ENCODE peak calls at places on chromosomes 11 and 22, in four cellular contexts. N is IMR-90, O is right lobe of liver, Z is kidney epithelial cell. T is an unnamed sample. For H3K27me3, the result is how much of the 10 kb centered on the place peaks cover.

GRCh38 chr11:88629496-88629895 is 292.0 kb upstream of the CTSC start:
- DNase-seq in N (peak), O (no peak), Z (no peak), T (no peak)

GRCh38 chr11:78253797-78254196 is 65.1 kb downstream of the USP35 start:
- DNase-seq in N (peak), O (no peak), Z (no peak), T (no peak)

GRCh38 chr11:106695506-106695905 is 322.8 kb downstream of the GUCY1A2 start:
- DNase-seq in N (peak), O (no peak), Z (peak), T (no peak)

GRCh38 chr11:57776101-57776511 is 14.5 kb downstream of the CTNND1 start:
- DNase-seq in N (peak), O (no peak), Z (no peak), T (no peak)

GRCh38 chr11:123800041-123800440 is 6.1 kb downstream of the OR6M1 start:
- DNase-seq in N (no peak), O (no peak), Z (no peak), T (no peak)

GRCh38 chr11:4607111-4607510 is 920 bp downstream of the TRIM68 start:
- DNase-seq in N (peak), O (no peak), Z (peak), T (no peak)

GRCh38 chr22:40620464-40621046 is 16.0 kb downstream of the MRTFA start:
- DNase-seq in N (peak), O (no peak), Z (peak), T (no peak)

GRCh38 chr11:61125310-61125684 is 23.0 kb downstream of the CD5 start:
- DNase-seq in N (no peak), O (no peak), Z (no peak), T (no peak)

GRCh38 chr11:44319170-44319551 is 9.2 kb upstream of the ALX4 start:
- DNase-seq in N (no peak), O (no peak), Z (no peak), T (no peak)

GRCh38 chr11:34351051-34351450 is 6.8 kb downstream of the ABTB2 start:
- DNase-seq in N (no peak), O (no peak), Z (no peak), T (no peak)

GRCh38 chr22:20268350-20269012 is 363 bp upstream of the RTN4R start:
- DNase-seq in N (peak), O (peak), Z (no peak), T (peak)

GRCh38 chr11:129705341-129705740 is 110.3 kb upstream of the TMEM45B start:
- DNase-seq in N (no peak), O (no peak), Z (no peak), T (no peak)

GRCh38 chr22:42646569-42647525 is 2.3 kb downstream of the CYB5R3 start:
- DNase-seq in N (no peak), O (peak), Z (no peak), T (no peak)

GRCh38 chr11:69196322-69197169 is 40.8 kb downstream of the SMIM38 start:
- DNase-seq in N (no peak), O (no peak), Z (no peak), T (no peak)

GRCh38 chr11:72814831-72815618 is 814 bp downstream of the ATG16L2 start:
- DNase-seq in N (peak), O (no peak), Z (no peak), T (no peak)

GRCh38 chr11:79616392-79616831 is 175.6 kb upstream of the TENM4 start:
- DNase-seq in N (no peak), O (no peak), Z (no peak), T (no peak)

GRCh38 chr22:21446827-21447690 is 20.1 kb upstream of the TMEM191C start:
- DNase-seq in N (no peak), O (peak), Z (no peak), T (peak)

GRCh38 chr11:1440496-1440895 is 46.1 kb downstream of the MOB2 start:
- DNase-seq in N (no peak), O (no peak), Z (no peak), T (no peak)

GRCh38 chr22:29994027-29994715 is 86.1 kb upstream of the HORMAD2 start:
- DNase-seq in N (peak), O (no peak), Z (peak), T (no peak)

DNA sequence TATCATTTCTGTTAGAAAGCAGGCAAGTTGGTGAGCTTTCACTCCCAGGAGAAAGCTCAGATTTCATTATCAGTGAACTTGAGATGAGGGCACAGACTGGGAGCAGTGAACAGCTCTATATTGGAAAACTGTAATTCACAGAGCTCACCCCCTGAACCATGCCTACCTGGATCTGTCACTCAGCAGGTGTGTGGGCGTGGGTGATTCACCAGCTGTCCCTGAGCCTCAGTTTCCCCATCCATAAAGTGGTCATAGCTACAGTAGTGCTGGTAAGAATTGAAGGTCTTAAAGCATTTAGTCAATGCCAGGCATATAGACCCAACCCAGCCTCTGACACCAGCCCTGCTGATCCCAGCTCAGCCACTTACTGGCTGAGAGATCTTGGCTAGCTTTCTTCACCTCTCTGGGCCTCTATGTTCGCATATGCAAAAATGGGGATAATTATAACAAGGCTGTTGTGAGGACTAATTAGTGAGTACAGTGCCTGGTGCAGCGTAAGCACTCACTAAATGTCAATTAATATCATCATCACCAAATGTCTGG is 10.6 kb downstream of the CHST1 start:
- DNase-seq in N (no peak), O (no peak), Z (no peak), T (no peak)
- H3K27me3 ChIP-seq in N (under half), O (under half), Z (under half), T (under half)

GRCh38 chr11:118522571-118523072 is 4.7 kb upstream of the TTC36 start:
- DNase-seq in N (peak), O (no peak), Z (no peak), T (no peak)
- TF ChIP-seq CTCF in N (peak), O (peak), Z (peak), T (peak)

GRCh38 chr22:45294030-45294429 is 9.3 kb downstream of the UPK3A start:
- DNase-seq in N (no peak), O (no peak), Z (no peak), T (no peak)
- H3K27me3 ChIP-seq in N (under half), O (under half), Z (under half), T (under half)

GRCh38 chr22:38572065-38572464 is 2.1 kb upstream of the DMC1 start:
- DNase-seq in N (peak), O (no peak), Z (no peak), T (peak)
- TF ChIP-seq CTCF in N (peak), O (peak), Z (peak), T (peak)

GRCh38 chr22:48301908-48302307 is 1525.8 kb downstream of the BRD1 start:
- DNase-seq in N (no peak), O (no peak), Z (no peak), T (no peak)

GRCh38 chr22:48301421-48301820 is 1526.3 kb downstream of the BRD1 start:
- DNase-seq in N (no peak), O (no peak), Z (no peak), T (no peak)

GRCh38 chr22:48299124-48299523 is 1528.5 kb downstream of the BRD1 start:
- DNase-seq in N (no peak), O (no peak), Z (no peak), T (no peak)

GRCh38 chr22:48299801-48300200 is 1527.9 kb downstream of the BRD1 start:
- DNase-seq in N (no peak), O (no peak), Z (no peak), T (no peak)

GRCh38 chr22:48300877-48301276 is 1526.8 kb downstream of the BRD1 start:
- DNase-seq in N (no peak), O (no peak), Z (no peak), T (no peak)
- H3K27me3 ChIP-seq in N (under half), O (under half), Z (under half), T (under half)

DNA sequence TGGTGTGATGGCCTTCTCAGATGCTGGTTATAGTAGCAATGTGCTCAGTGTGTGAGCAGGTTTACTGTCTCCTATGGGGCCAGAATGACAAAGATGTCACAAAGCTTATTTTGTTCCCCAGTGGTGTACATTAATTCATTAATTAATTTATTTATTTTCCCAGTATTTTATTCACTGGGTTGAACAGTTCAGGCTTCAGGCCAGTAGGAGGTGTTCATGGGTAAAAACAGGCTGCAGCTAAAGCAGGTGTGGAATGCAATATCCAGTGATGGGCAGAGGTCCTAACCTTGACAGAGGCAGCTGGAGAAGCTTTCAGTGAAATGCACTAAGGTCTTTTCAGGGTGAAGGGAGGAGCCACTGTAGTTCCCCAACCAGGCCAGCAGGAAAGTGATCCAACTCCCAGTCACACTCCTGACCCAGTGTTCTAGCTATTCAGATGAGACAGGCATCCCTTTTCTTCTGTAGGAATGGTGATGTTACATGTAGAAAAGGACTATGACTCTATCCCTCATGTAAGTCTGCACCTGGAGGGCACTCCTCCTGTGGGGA is 7.8 kb upstream of the FANCF start:
- DNase-seq in N (no peak), O (no peak), Z (no peak), T (no peak)
- TF ChIP-seq CTCF in N (no peak), O (no peak), Z (no peak), T (no peak)